ENCODE peak calls at places on chromosomes 7 and 10, in ten cellular contexts. B is glutamatergic neuron, Q is transverse colon, X is endothelial cell, U is HS-5, S is GM03348, C is H1, Z is NCI-H69, T is RPMI8226, A is head of caudate nucleus. J is an unnamed sample.

GRCh38 chr10:133422821-133423771 is 1.3 kb downstream of the SPRN start:
- DNase-seq in C (no peak), Z (peak; percentile 23), X (no peak), A (no peak), T (no peak), Q (no peak), S (peak; percentile 49), B (no peak), U (no peak), J (no peak)

GRCh38 chr10:19815478-19816419 is 483 bp upstream of the PLXDC2 start:
- DNase-seq in Q (peak; percentile 78), A (peak; percentile 81), T (no peak), C (peak; percentile 57), X (peak; percentile 75), U (no peak), B (peak; percentile 73), S (peak; percentile 42), Z (peak; percentile 42), J (peak; percentile 80)

GRCh38 chr7:101678713-101679112 is 49.6 kb upstream of the MYL10 start:
- DNase-seq in Q (no peak), X (no peak), B (no peak), T (no peak), Z (no peak), A (no peak), C (no peak), S (peak; percentile 41), U (no peak), J (no peak)

GRCh38 chr10:16491933-16492332 is 29.7 kb downstream of the C1QL3 start:
- DNase-seq in C (no peak), U (no peak), Z (peak; percentile 94), A (no peak), X (no peak), T (no peak), Q (no peak), S (no peak), B (peak; percentile 15), J (no peak)

GRCh38 chr10:118694848-118695247 is 59.9 kb downstream of the CACUL1 start:
- DNase-seq in S (peak; percentile 43), Z (no peak), A (no peak), U (no peak), B (no peak), X (no peak), Q (no peak), T (no peak), C (no peak), J (no peak)

GRCh38 chr7:100891555-100891954 is 2.0 kb upstream of the UFSP1 start:
- DNase-seq in Q (no peak), S (peak; percentile 2), Z (no peak), B (no peak), C (no peak), U (no peak), T (peak; percentile 2), X (no peak), A (no peak), J (no peak)

GRCh38 chr10:21764790-21765189 is 230.8 kb downstream of the MLLT10 start:
- DNase-seq in T (no peak), U (no peak), B (no peak), C (no peak), S (no peak), Q (no peak), Z (no peak), X (no peak), A (no peak), J (no peak)

GRCh38 chr7:104627516-104627915 is 299.1 kb downstream of the LHFPL3 start:
- DNase-seq in S (peak; percentile 30), Z (no peak), Q (no peak), A (no peak), B (no peak), U (no peak), C (no peak), X (peak; percentile 61), T (peak; percentile 55), J (peak; percentile 55)

GRCh38 chr7:40839881-40840280 is 705.1 kb downstream of the SUGCT start:
- DNase-seq in U (no peak), C (no peak), S (no peak), A (no peak), Z (no peak), T (no peak), X (no peak), B (no peak), Q (no peak), J (no peak)

GRCh38 chr10:69991151-69991550 is 61.5 kb upstream of the MACROH2A2 start:
- DNase-seq in U (no peak), Z (no peak), C (no peak), S (no peak), A (no peak), T (no peak), B (no peak), Q (no peak), X (no peak), J (no peak)

GRCh38 chr10:47248436-47249090 is 51.4 kb upstream of the GDF10 start:
- DNase-seq in A (no peak), C (no peak), T (no peak), S (no peak), Z (no peak), Q (no peak), X (no peak), U (no peak), B (no peak), J (no peak)

J was measured in SJCRH30.